ENCODE peak calls at places on chromosomes 3 and 15, in five cellular contexts. R, Y, H, W and N are unnamed samples. For H3K36me3, the result is how much of the 10 kb centered on the place peaks cover.

GRCh38 chr15:32669870-32670623 is 28.5 kb downstream of the SCG5 start:
- DNase-seq in R (no peak), Y (peak), H (peak), W (no peak), N (no peak)

GRCh38 chr3:58414538-58415197 is 19.0 kb downstream of the PDHB start:
- DNase-seq in R (peak), Y (no peak), H (no peak), W (no peak), N (peak)

GRCh38 chr3:65908588-65908987 is 130.1 kb downstream of the MAGI1 start:
- DNase-seq in R (no peak), Y (no peak), H (no peak), W (no peak), N (no peak)

GRCh38 chr3:3178498-3179328 is 778 bp downstream of the CRBN start:
- DNase-seq in R (no peak), Y (no peak), H (no peak), W (no peak), N (no peak)

GRCh38 chr3:38985981-38986380 is 65.8 kb downstream of the SCN11A start:
- DNase-seq in R (no peak), Y (no peak), H (no peak), W (peak), N (no peak)

GRCh38 chr3:58130591-58130990 is 80.2 kb downstream of the DNASE1L3 start:
- DNase-seq in R (no peak), Y (no peak), H (no peak), W (no peak), N (no peak)

GRCh38 chr3:126132751-126133511 is 47.5 kb downstream of the ALDH1L1 start:
- DNase-seq in R (no peak), Y (no peak), H (peak), W (peak), N (no peak)

GRCh38 chr15:63752075-63752684 is 81.6 kb downstream of the HERC1 start:
- DNase-seq in R (peak), Y (no peak), H (no peak), W (no peak), N (peak)

GRCh38 chr3:188863999-188864406 is 307.8 kb upstream of the TPRG1 start:
- DNase-seq in R (no peak), Y (no peak), H (no peak), W (no peak), N (no peak)

DNA sequence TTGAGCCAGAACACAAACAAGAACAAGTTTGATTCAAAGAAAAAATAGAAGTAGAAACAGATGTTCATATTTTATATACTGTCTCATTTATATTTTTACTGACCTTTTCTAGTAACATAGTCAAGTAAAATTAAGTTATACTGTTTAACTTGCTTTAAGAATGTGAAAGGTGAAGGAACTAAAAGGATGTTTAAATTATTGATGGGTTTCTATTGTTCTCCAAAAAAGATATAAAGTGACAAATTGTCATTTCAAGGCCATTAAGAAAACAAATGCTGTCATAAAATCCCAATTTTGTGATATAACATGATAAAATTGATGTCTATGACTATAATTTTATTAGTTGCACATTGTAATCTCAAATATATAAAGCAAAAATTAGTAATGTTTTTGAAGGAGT is 7.3 kb downstream of the GPR149 start:
- DNase-seq in R (no peak), Y (no peak), H (no peak), W (no peak), N (no peak)
- H3K36me3 ChIP-seq in R (under half), Y (under half), H (under half), W (under half), N (under half)

GRCh38 chr15:81331600-81331999 is 7.7 kb upstream of the STARD5 start:
- DNase-seq in R (no peak), Y (no peak), H (no peak), W (no peak), N (no peak)

GRCh38 chr15:81326466-81327212 is 2.7 kb upstream of the STARD5 start:
- DNase-seq in R (no peak), Y (no peak), H (no peak), W (no peak), N (no peak)

GRCh38 chr15:81327526-81327925 is 3.6 kb upstream of the STARD5 start:
- DNase-seq in R (no peak), Y (no peak), H (no peak), W (no peak), N (no peak)

GRCh38 chr15:81330351-81331085 is 6.6 kb upstream of the STARD5 start:
- DNase-seq in R (no peak), Y (no peak), H (no peak), W (no peak), N (no peak)

DNA sequence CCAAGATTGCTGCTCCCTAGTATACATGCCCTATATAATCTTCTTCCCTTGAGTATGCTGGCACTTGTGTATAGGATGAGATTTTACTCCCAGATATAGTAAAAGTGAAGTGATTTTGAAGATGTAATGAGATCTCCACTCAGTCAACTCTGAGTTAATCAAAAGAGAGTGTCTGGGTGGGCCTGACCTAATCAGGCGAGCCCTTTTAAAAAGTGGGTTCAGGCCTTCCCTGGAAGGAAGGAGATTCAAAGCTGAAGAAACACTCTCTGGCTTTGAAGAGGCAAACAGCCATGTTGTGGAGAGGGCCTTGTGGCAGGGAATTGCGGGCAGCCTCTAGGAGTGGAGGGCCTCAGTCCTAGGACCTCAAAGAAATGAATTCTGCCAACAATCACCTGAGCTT is 5.5 kb upstream of the STARD5 start:
- DNase-seq in R (no peak), Y (no peak), H (no peak), W (no peak), N (no peak)
- TF ChIP-seq POLR2AphosphoS5 in R (no peak), Y (no peak), H (no peak), W (no peak), N (no peak)

GRCh38 chr3:48503406-48504050 is 446 bp downstream of the SHISA5 start:
- DNase-seq in R (peak), Y (peak), H (no peak), W (no peak), N (peak)
- TF ChIP-seq CTCF in R (no peak), Y (no peak), H (no peak), W (no peak), N (no peak)

DNA sequence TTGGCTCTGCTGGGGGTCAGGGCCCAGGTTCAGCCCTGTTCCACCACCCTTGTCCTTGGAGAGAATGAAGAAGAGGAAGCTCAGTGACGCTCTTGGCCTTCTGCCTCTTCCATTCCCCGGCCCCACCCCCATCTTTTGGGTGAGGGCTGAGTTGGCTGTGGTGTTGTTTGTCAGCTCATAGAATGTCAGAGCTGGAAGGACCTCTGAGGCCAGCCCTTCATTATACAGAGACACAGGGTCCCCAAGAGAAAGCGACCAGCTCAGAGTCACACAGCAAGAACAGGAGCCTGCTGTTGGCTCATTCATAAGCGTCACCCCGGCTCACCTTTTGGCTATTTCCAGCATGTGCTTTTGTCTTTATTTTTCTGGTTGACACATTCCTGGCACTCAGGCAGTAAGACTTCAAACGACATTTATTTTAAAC is 68.2 kb downstream of the AAGAB start:
- DNase-seq in R (no peak), Y (no peak), H (no peak), W (no peak), N (peak)
- H3K36me3 ChIP-seq in R (under half), Y (under half), H (half or more), W (under half), N (under half)

DNA sequence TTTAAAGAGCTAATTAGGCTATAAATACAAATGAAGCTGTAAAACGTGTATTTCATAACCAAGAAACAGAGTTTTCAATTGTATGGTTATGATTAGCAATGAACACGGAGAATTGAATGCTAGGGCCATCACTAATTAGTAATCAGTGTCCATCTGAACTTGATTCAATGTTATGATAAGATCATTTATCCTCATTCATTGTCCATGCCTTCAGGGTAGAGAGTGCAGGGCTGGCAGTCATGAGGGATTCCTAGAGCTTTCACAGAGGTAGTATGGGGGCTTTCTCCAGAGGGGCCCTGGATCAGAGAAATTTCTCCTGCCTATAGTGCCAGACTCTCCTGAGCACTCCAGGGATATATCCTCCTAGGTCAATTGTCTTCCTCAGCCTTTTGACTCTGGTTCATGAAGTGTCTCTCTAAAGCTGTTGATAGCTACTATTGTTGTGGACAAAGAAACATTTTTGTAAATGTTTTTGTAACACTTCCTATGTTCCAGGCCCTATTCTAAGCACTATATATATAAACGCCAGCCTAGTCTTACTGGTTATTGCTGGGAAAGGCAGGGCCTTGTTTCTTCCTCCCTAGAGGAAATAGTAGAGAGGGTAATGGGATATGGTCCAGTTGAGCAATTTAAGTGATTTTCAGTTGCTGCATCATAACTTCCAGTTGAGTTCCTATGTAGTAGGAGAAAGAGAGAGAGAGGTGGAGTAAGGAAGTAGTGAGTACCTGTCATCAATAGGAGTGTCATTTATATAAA is 249.0 kb downstream of the NFKBIZ start:
- DNase-seq in R (no peak), Y (no peak), H (no peak), W (no peak), N (no peak)
- TF ChIP-seq POLR2AphosphoS5 in R (no peak), Y (no peak), H (no peak), W (no peak), N (no peak)